ENCODE peak calls at places on chromosomes 16 and 17, in seven cellular contexts. N is psoas muscle, M is IMR-90, E is GM10248, H is lung, A is cardiac fibroblast, C is endothelial cell. P is an unnamed sample.

GRCh38 chr16:85557976-85558589 is 55.0 kb upstream of the GSE1 start:
- DNase-seq in N (no peak), M (no peak), E (no peak), H (peak; percentile 67), A (no peak), C (no peak), P (peak; percentile 20)

GRCh38 chr17:69716571-69716970 is 302.1 kb downstream of the MAP2K6 start:
- DNase-seq in N (no peak), M (no peak), E (no peak), H (no peak), A (no peak), C (no peak), P (no peak)

GRCh38 chr17:76670708-76671122 is 27.2 kb upstream of the ST6GALNAC1 start:
- DNase-seq in N (no peak), M (no peak), E (no peak), H (no peak), A (no peak), C (no peak), P (no peak)

GRCh38 chr17:2092253-2092652 is 37.4 kb downstream of the HIC1 start:
- DNase-seq in N (peak; percentile 8), M (no peak), E (no peak), H (no peak), A (no peak), C (no peak), P (no peak)

GRCh38 chr16:57668259-57668563 is at the start of gene ADGRG3:
- DNase-seq in N (no peak), M (no peak), E (no peak), H (no peak), A (no peak), C (no peak), P (no peak)

GRCh38 chr17:45127583-45128300 is 4.6 kb downstream of the PLCD3 start:
- DNase-seq in N (no peak), M (peak; percentile 42), E (no peak), H (peak; percentile 51), A (peak; percentile 55), C (no peak), P (peak; percentile 78)

GRCh38 chr17:17935321-17936271 is 36.6 kb downstream of the TOM1L2 start:
- DNase-seq in N (no peak), M (peak; percentile 92), E (no peak), H (no peak), A (peak; percentile 92), C (no peak), P (no peak)

GRCh38 chr17:61641084-61641483 is 50.1 kb upstream of the NACA2 start:
- DNase-seq in N (no peak), M (no peak), E (no peak), H (no peak), A (no peak), C (no peak), P (no peak)

GRCh38 chr17:35053204-35053603 is 10.3 kb downstream of the RFFL start:
- DNase-seq in N (no peak), M (no peak), E (no peak), H (no peak), A (no peak), C (no peak), P (no peak)

GRCh38 chr16:85853641-85854545 is 45.1 kb upstream of the IRF8 start:
- DNase-seq in N (no peak), M (no peak), E (no peak), H (no peak), A (no peak), C (no peak), P (no peak)

GRCh38 chr17:58333396-58334207 is 5.0 kb upstream of the TSPOAP1 start:
- DNase-seq in N (no peak), M (no peak), E (no peak), H (no peak), A (no peak), C (no peak), P (no peak)

GRCh38 chr16:4339909-4340308 is 11.2 kb downstream of the PAM16 start:
- DNase-seq in N (no peak), M (peak; percentile 52), E (no peak), H (no peak), A (peak; percentile 83), C (no peak), P (no peak)

GRCh38 chr16:4586297-4586696 is 28.4 kb downstream of the UBALD1 start:
- DNase-seq in N (no peak), M (no peak), E (no peak), H (no peak), A (no peak), C (no peak), P (no peak)

GRCh38 chr17:57021226-57021940 is 43.5 kb downstream of the SCPEP1 start:
- DNase-seq in N (no peak), M (no peak), E (no peak), H (peak; percentile 72), A (no peak), C (no peak), P (no peak)

GRCh38 chr17:77316191-77316641 is 175.4 kb downstream of the SEC14L1 start:
- DNase-seq in N (peak; percentile 72), M (peak; percentile 77), E (no peak), H (no peak), A (peak; percentile 76), C (no peak), P (no peak)

GRCh38 chr16:79848739-79849518 is 248.4 kb upstream of the MAF start:
- DNase-seq in N (no peak), M (no peak), E (no peak), H (no peak), A (no peak), C (no peak), P (no peak)

GRCh38 chr17:29049541-29050150 is 6.7 kb downstream of the PIPOX start:
- DNase-seq in N (no peak), M (no peak), E (no peak), H (no peak), A (no peak), C (no peak), P (no peak)

GRCh38 chr16:79790854-79791253 is 190.3 kb upstream of the MAF start:
- DNase-seq in N (no peak), M (no peak), E (no peak), H (no peak), A (no peak), C (no peak), P (no peak)

GRCh38 chr16:68473358-68474064 is 25.2 kb upstream of the SMPD3 start:
- DNase-seq in N (no peak), M (no peak), E (no peak), H (peak; percentile 45), A (no peak), C (peak; percentile 29), P (no peak)

GRCh38 chr17:27443491-27443890 is 12.8 kb upstream of the KSR1 start:
- DNase-seq in N (no peak), M (no peak), E (no peak), H (no peak), A (no peak), C (no peak), P (no peak)

GRCh38 chr16:89123831-89124100 is 30.1 kb downstream of the ACSF3 start:
- DNase-seq in N (no peak), M (no peak), E (no peak), H (no peak), A (no peak), C (no peak), P (peak; percentile 13)

GRCh38 chr16:73232555-73233422 is 184.9 kb upstream of the ZFHX3 start:
- DNase-seq in N (no peak), M (peak; percentile 100), E (no peak), H (no peak), A (peak; percentile 98), C (no peak), P (peak; percentile 59)

GRCh38 chr16:4494746-4495490 is 18.7 kb downstream of the HMOX2 start:
- DNase-seq in N (no peak), M (peak; percentile 86), E (no peak), H (no peak), A (peak; percentile 62), C (no peak), P (no peak)

DNA sequence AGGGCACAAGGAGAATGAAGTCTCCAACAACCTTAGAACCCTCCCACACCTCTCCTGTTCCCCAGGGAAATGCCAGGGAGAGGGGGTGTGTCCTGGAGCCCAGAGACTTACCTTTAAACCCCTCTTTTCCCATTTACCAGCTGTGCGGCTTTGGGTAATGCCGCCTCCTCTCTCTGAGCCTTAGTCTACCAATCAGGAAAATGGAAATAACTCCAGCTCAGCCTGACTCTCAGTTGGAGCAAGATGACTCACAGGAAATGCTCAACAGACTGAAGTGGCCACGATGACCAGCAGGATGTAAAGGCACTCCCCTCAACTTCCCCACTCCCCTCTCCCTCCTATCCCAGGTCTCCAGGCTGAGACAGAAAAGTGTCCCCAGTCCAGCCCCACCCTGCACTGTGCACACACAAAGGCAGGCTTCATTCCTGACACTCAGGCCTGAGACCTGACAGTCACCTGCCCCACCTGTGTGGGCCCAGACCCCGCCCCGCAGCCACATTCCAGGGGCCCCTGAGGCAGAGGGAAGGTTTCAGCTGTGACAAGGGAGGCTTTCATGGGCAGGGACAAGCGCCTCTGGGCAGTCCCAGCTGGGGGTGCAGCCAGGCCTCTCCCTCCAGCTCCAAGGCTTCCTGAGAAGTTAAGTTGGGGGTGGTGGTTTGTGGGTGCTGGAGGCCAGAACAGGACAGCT is 3.0 kb upstream of the KRT15 start:
- DNase-seq in N (no peak), M (peak; percentile 91), E (no peak), H (peak; percentile 89), A (peak; percentile 68), C (no peak), P (peak; percentile 1)
- TF ChIP-seq CTCF in N (no peak), M (no peak), E (no peak), H (no peak), A (peak; percentile 17), C (no peak), P (no peak)

GRCh38 chr16:27445502-27446175 is 43.7 kb downstream of the IL21R start:
- DNase-seq in N (no peak), M (no peak), E (no peak), H (no peak), A (no peak), C (no peak), P (no peak)
- TF ChIP-seq CTCF in N (no peak), M (no peak), E (no peak), H (no peak), A (peak; percentile 7), C (no peak), P (no peak)

GRCh38 chr16:13436641-13437423 is 483.1 kb upstream of the ERCC4 start:
- DNase-seq in N (no peak), M (no peak), E (peak; percentile 42), H (no peak), A (no peak), C (no peak), P (no peak)

GRCh38 chr16:13435415-13435814 is 484.5 kb upstream of the ERCC4 start:
- DNase-seq in N (no peak), M (no peak), E (no peak), H (no peak), A (no peak), C (no peak), P (no peak)

GRCh38 chr16:13439766-13440165 is 480.2 kb upstream of the ERCC4 start:
- DNase-seq in N (no peak), M (no peak), E (no peak), H (no peak), A (no peak), C (no peak), P (no peak)

GRCh38 chr16:13438064-13438463 is 481.9 kb upstream of the ERCC4 start:
- DNase-seq in N (no peak), M (no peak), E (peak; percentile 15), H (no peak), A (no peak), C (no peak), P (no peak)

GRCh38 chr16:13435873-13436474 is 484.0 kb upstream of the ERCC4 start:
- DNase-seq in N (no peak), M (no peak), E (no peak), H (no peak), A (no peak), C (peak; percentile 11), P (no peak)
- TF ChIP-seq CTCF in N (no peak), M (no peak), E (peak; percentile 28), H (no peak), A (no peak), C (no peak), P (no peak)

GRCh38 chr17:80671039-80671822 is 126.6 kb downstream of the RPTOR start:
- DNase-seq in N (no peak), M (no peak), E (no peak), H (no peak), A (no peak), C (no peak), P (no peak)
- TF ChIP-seq CTCF in N (no peak), M (no peak), E (no peak), H (no peak), A (no peak), C (no peak), P (no peak)

P was measured in heart left ventricle.